ENCODE peak calls at places on chromosomes 7 and 10, in eight cellular contexts. E is HCT116, R is GM12878, H is K562, D is GM23338, S is H1, O is SK-N-MC, W is HepG2. M is an unnamed sample.

GRCh38 chr7:151595702-151596340 is 76.1 kb upstream of the RHEB start:
- DNase-seq in D (no peak), E (no peak), W (no peak), O (no peak), S (no peak), H (no peak), R (no peak), M (peak)

GRCh38 chr7:48760528-48761265 is 163.7 kb upstream of the CDC14C start:
- DNase-seq in H (no peak), D (no peak), R (no peak), O (no peak), E (no peak), S (no peak), W (no peak), M (no peak)

GRCh38 chr10:100483876-100484666 is 21.3 kb downstream of the WNT8B start:
- DNase-seq in D (no peak), O (no peak), E (no peak), R (no peak), W (no peak), S (no peak), H (no peak), M (no peak)

GRCh38 chr10:416091-416515 is 273.4 kb downstream of the DIP2C start:
- DNase-seq in H (peak), D (peak), E (peak), R (no peak), O (no peak), W (peak), S (no peak), M (no peak)

GRCh38 chr10:15237351-15237750 is 68.9 kb upstream of the NMT2 start:
- DNase-seq in H (peak), D (peak), W (no peak), S (no peak), O (no peak), E (no peak), R (no peak), M (peak)

GRCh38 chr7:133300097-133300496 is 47.2 kb downstream of the EXOC4 start:
- DNase-seq in D (no peak), O (no peak), S (no peak), E (no peak), R (no peak), H (no peak), W (no peak), M (no peak)

GRCh38 chr10:120688928-120689327 is 162.2 kb upstream of the WDR11 start:
- DNase-seq in O (no peak), S (no peak), H (no peak), E (no peak), R (no peak), D (no peak), W (no peak), M (peak)

GRCh38 chr10:46068117-46068516 is 22.0 kb upstream of the MSMB start:
- DNase-seq in W (no peak), D (no peak), H (no peak), S (no peak), R (no peak), E (no peak), O (no peak), M (no peak)

GRCh38 chr10:88965016-88965415 is 12.4 kb upstream of the ACTA2 start:
- DNase-seq in H (no peak), W (no peak), S (no peak), D (no peak), R (no peak), O (no peak), E (no peak), M (no peak)

GRCh38 chr10:4249841-4250496 is 465.0 kb upstream of the KLF6 start:
- DNase-seq in D (no peak), S (no peak), E (no peak), R (no peak), O (no peak), H (no peak), W (no peak), M (no peak)

GRCh38 chr10:31476088-31476487 is 157.1 kb downstream of the ZEB1 start:
- DNase-seq in D (no peak), O (no peak), W (no peak), E (no peak), R (no peak), S (no peak), H (no peak), M (no peak)

GRCh38 chr10:5830629-5831445 is 17.6 kb upstream of the GDI2 start:
- DNase-seq in S (no peak), R (no peak), W (no peak), D (no peak), E (no peak), H (no peak), O (no peak), M (no peak)

GRCh38 chr10:5835446-5836095 is 22.3 kb upstream of the GDI2 start:
- DNase-seq in H (no peak), W (no peak), E (no peak), S (no peak), D (no peak), O (no peak), R (no peak), M (no peak)

GRCh38 chr10:5831446-5831782 is 18.2 kb upstream of the GDI2 start:
- DNase-seq in R (no peak), D (no peak), O (no peak), W (peak), S (no peak), H (no peak), E (no peak), M (no peak)

GRCh38 chr10:5833814-5834213 is 20.6 kb upstream of the GDI2 start:
- DNase-seq in E (no peak), S (no peak), O (no peak), H (peak), D (no peak), W (no peak), R (no peak), M (no peak)

GRCh38 chr10:5832946-5833345 is 19.7 kb upstream of the GDI2 start:
- DNase-seq in O (no peak), W (no peak), R (no peak), E (no peak), S (no peak), H (no peak), D (no peak), M (no peak)
- TF ChIP-seq POLR2AphosphoS5 in O (no peak), W (no peak), R (no peak), E (no peak), S (no peak), H (no peak), D (no peak), M (no peak)

GRCh38 chr10:91923371-91924211 is at the start of gene BTAF1:
- DNase-seq in E (peak), S (peak), W (peak), R (peak), H (peak), O (no peak), D (peak), M (peak)
- TF ChIP-seq EZH2 in E (no peak), S (no peak), W (no peak), R (no peak), H (no peak), O (no peak), D (no peak), M (no peak)

DNA sequence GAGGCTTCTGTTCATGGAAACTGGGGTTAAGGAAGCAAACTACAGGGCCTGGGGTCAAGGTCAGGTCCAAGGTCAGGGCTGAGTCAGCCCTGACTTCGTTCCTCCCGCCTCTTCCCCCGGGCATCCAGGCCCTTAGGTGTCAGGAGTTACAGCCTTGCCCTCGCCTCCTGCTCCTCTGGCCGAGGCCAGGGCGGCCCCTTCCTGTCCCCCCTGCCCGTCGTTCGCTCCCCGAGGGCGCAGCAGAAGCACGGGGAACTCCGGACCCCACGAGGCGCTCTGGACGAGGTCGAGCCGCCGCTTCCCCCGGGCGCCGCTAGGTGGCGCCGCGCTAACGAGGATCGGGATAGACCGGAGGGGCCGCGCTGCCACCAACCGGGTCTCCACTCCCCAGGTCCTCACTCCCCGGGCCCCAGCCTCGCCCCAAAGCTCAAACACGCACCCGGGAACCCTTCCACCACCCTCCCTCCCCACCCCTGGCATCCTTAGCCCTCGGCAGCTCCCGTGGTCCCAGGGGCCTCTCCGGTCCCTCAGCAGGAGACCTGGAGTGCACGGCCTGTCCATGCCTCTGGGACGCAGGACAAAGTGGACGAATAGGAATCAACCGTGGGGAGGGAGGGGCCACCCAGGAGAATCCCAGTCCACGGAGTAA is 59.2 kb upstream of the MYL10 start:
- DNase-seq in W (peak), S (peak), E (peak), R (no peak), O (no peak), D (peak), H (peak), M (peak)
- TF ChIP-seq POLR2AphosphoS5 in W (no peak), S (no peak), E (peak), R (no peak), O (no peak), D (no peak), H (no peak), M (no peak)

DNA sequence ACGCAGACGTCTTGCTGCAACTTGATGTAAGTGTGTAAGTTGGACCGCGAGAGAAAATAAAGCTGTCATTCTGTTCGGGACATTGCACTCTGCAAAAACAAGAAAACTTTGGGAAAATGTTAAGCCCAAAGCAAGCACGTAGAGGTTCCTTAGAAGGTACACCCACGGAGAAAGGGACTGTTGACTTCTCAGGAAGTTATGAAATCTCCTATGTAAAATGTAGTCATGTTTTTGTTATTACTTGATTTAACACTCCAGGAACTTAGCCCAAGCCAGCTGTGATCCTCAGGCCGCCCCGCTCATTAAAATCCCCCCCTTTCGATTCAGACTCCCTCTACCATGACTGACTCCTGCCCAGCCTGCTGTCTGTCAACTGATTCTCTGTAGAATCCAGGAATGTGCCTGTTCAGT is 196.0 kb upstream of the TCF7L2 start:
- DNase-seq in R (no peak), E (no peak), W (no peak), H (no peak), D (no peak), S (no peak), O (no peak), M (peak)
- TF ChIP-seq EZH2 in R (no peak), E (no peak), W (no peak), H (no peak), D (no peak), S (no peak), O (no peak), M (no peak)

DNA sequence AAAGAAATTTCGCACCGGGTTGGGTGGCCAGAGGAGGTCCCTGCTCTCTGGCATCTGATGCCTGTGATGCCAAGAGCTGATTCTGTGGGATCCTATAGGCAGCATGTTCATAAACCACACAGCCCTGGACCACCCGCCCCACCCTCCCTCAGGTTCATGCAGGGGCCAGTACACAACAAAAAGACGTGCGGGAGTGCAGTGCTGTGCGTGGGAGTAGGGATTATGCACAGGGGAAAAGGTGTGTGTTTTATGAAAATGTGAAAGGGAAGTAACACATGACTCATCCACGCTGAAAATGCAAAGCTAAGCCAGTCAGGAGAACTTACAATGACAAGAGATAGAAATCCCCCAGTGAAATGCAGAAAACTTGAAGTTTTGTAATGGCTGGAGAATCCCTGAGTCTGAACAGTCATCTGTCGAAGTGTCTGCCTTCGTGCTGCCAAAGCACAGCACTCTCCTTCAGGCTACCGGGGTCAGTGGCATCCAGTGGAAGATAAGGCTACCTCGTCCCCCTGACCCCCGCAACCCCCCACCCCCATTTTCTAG is 1.1 kb downstream of the KIAA1217 start:
- DNase-seq in S (no peak), O (no peak), R (peak), W (peak), E (no peak), D (no peak), H (no peak), M (peak)
- TF ChIP-seq POLR2AphosphoS5 in S (no peak), O (no peak), R (no peak), W (no peak), E (no peak), D (no peak), H (no peak), M (no peak)

GRCh38 chr7:159030490-159031134 is 114.1 kb downstream of the VIPR2 start:
- DNase-seq in O (no peak), R (no peak), W (peak), D (peak), H (peak), E (peak), S (peak), M (peak)
- TF ChIP-seq EZH2 in O (no peak), R (no peak), W (no peak), D (no peak), H (no peak), E (no peak), S (no peak), M (no peak)

DNA sequence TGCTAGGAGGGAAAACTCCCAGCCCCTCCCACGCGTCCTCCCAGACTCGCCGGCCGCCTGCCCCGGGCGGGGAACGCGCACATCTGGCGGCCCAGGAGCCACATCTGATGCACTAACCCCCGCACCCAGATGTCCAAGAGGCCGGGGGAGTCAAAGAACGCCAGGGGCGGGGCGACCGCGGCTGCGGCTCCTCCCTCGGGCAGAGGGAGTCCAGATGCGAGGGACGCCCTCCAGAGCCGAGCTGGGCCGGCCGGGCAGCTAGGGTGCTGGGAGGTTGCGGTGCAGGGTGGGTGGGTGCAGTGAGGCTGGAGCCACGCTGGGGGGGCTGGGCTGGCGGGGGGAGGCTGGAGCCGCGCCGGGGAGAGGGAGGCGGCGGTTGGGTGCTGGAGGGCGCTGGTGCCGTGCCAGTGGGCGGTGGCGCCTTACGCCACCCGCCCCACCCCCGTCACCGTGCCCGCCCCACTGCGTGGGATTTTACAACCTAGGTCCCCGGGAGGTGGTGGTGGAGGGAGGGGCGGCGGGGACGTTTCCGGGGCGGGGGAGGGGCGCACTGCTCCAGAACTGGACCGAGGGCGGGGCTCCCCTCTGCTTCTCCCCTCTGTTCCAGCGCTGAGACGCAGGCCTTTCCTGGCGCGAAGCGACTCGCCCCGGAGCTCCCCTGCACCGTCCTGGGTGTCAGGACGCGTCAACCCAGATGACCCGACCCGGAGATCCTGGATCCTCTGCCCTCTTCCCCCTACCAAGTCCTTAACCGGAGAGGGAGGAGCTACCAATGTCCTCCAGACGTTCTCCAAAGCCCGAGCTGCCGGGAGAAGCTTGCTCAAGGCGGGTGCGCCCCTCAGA is 109.1 kb downstream of the REEP3 start:
- DNase-seq in H (peak), O (no peak), R (peak), W (peak), S (peak), E (peak), D (peak), M (peak)
- TF ChIP-seq POLR2AphosphoS5 in H (peak), O (no peak), R (no peak), W (no peak), S (peak), E (peak), D (peak), M (peak)

GRCh38 chr10:115092555-115093285 is 445 bp upstream of the ATRNL1 start:
- DNase-seq in E (no peak), R (no peak), D (peak), H (no peak), W (no peak), O (no peak), S (peak), M (peak)
- TF ChIP-seq EZH2 in E (no peak), R (no peak), D (no peak), H (no peak), W (no peak), O (no peak), S (no peak), M (peak)